ENCODE peak calls at places on chromosomes 6 and 20, in four cellular contexts. W, A, D and I are unnamed samples.

GRCh38 chr6:30480536-30481156 is 8.7 kb upstream of the HLA-E start:
- DNase-seq in W (no peak), A (no peak), D (peak; percentile 45), I (no peak)

GRCh38 chr6:158086706-158087518 is 81.2 kb downstream of the SERAC1 start:
- DNase-seq in W (no peak), A (peak; percentile 63), D (no peak), I (no peak)

GRCh38 chr6:118869894-118870665 is 23.9 kb upstream of the ASF1A start:
- DNase-seq in W (no peak), A (no peak), D (no peak), I (no peak)

GRCh38 chr6:82057846-82058554 is 189.5 kb downstream of the IBTK start:
- DNase-seq in W (no peak), A (no peak), D (no peak), I (no peak)

GRCh38 chr6:30885999-30886896 is 1.9 kb downstream of the DDR1 start:
- DNase-seq in W (peak; percentile 27), A (peak; percentile 52), D (peak; percentile 87), I (no peak)

GRCh38 chr20:55052464-55052863 is 577.1 kb downstream of the DOK5 start:
- DNase-seq in W (no peak), A (no peak), D (no peak), I (no peak)

GRCh38 chr20:48131581-48131980 is 346.3 kb upstream of the SULF2 start:
- DNase-seq in W (no peak), A (no peak), D (no peak), I (no peak)

GRCh38 chr6:3371222-3371949 is 85.5 kb downstream of the SLC22A23 start:
- DNase-seq in W (no peak), A (no peak), D (no peak), I (no peak)

GRCh38 chr6:11772109-11772830 is 6.3 kb downstream of the ADTRP start:
- DNase-seq in W (no peak), A (no peak), D (peak; percentile 29), I (no peak)

GRCh38 chr6:37804676-37805075 is 14.9 kb upstream of the ZFAND3 start:
- DNase-seq in W (no peak), A (no peak), D (no peak), I (no peak)

GRCh38 chr20:63979221-63979548 is 257 bp downstream of the SAMD10 start:
- DNase-seq in W (peak; percentile 52), A (no peak), D (no peak), I (no peak)

GRCh38 chr6:115899883-115900282 is 160.8 kb downstream of the FRK start:
- DNase-seq in W (no peak), A (no peak), D (no peak), I (no peak)

GRCh38 chr6:78700997-78701396 is 166.4 kb upstream of the IRAK1BP1 start:
- DNase-seq in W (no peak), A (no peak), D (no peak), I (no peak)

GRCh38 chr20:8854566-8854965 is 214.3 kb upstream of the PLCB4 start:
- DNase-seq in W (no peak), A (no peak), D (no peak), I (no peak)

GRCh38 chr6:2196079-2196679 is 49.2 kb downstream of the GMDS start:
- DNase-seq in W (peak; percentile 40), A (no peak), D (peak; percentile 30), I (no peak)

GRCh38 chr6:106510090-106510970 is 119.0 kb downstream of the RTN4IP1 start:
- DNase-seq in W (peak; percentile 75), A (peak; percentile 77), D (peak; percentile 72), I (no peak)

GRCh38 chr20:23272176-23273029 is 78.2 kb upstream of the NXT1 start:
- DNase-seq in W (no peak), A (no peak), D (no peak), I (no peak)

GRCh38 chr6:158131926-158132325 is 36.1 kb downstream of the SERAC1 start:
- DNase-seq in W (peak; percentile 38), A (no peak), D (peak; percentile 7), I (no peak)

GRCh38 chr20:31605902-31606677 is 1.0 kb downstream of the ID1 start:
- DNase-seq in W (peak; percentile 49), A (peak; percentile 64), D (peak; percentile 38), I (no peak)

GRCh38 chr6:137116807-137117206 is 56.6 kb downstream of the IL22RA2 start:
- DNase-seq in W (no peak), A (no peak), D (no peak), I (no peak)

GRCh38 chr6:17096076-17096475 is 5.8 kb upstream of the STMND1 start:
- DNase-seq in W (no peak), A (no peak), D (no peak), I (no peak)

GRCh38 chr6:13615802-13616140 is 636 bp downstream of the NOL7 start:
- DNase-seq in W (no peak), A (peak; percentile 68), D (peak; percentile 41), I (no peak)

GRCh38 chr6:166955865-166956443 is 396 bp downstream of the RNASET2 start:
- DNase-seq in W (no peak), A (no peak), D (no peak), I (no peak)

DNA sequence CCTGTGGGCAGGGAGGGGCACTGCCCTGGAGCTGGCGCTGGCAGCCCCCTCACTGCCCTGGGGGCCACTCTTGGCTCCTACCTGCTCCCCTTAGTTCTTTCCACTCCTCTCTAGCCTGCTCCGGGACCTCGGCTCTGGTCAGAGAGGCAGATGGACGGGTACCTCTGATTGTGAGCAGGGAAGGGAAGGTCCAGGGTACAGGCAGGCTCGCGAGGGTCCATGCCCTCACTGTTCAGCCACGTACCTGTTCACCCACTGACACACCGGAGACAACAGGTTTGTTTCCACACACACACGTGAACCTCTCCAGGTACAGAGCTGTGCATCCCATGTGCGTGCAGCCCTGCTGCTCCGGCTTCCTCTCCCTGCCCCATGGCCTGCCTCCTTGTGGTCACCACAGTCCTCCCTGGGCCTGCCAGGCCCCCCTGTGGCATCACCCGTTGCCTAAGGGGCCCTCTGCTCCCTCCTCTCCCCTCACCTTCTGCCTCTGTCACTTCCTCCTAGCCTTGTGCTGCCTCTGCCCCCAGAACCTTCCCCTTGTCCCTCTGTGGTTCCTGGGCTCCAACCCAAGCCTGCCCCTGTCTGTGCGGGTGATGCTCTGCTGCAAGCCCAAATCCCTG is 2.3 kb downstream of the EMILIN3 start:
- DNase-seq in W (no peak), A (no peak), D (no peak), I (no peak)
- TF ChIP-seq CTCF in W (no peak), A (no peak), D (no peak), I (peak; percentile 11)

DNA sequence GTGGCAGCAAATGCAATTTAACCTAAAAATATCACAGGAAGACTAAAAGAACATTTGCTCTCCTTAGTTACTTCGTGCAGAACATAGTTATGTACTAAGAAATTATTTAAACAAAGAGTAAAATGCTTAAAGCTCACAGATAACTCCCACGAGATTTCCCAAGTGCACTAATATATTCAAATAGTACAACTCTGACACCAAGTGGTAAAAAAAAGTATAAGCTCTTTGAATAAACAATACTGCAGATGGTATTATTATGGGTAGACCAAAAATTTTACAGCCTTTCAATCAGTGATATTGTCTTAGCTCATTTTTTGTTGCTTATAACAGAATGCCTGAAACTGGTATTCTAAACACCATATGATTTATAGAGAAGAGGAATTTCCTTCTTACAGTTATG is 52.8 kb upstream of the FILIP1 start:
- DNase-seq in W (no peak), A (no peak), D (no peak), I (no peak)
- TF ChIP-seq CTCF in W (no peak), A (peak; percentile 15), D (no peak), I (peak; percentile 79)

GRCh38 chr6:132816665-132817064 is 2.3 kb downstream of the RPS12 start:
- DNase-seq in W (no peak), A (no peak), D (no peak), I (no peak)
- TF ChIP-seq CTCF in W (peak; percentile 9), A (no peak), D (no peak), I (peak; percentile 28)

GRCh38 chr6:120826253-120826652 is 508.0 kb downstream of the TBC1D32 start:
- DNase-seq in W (no peak), A (no peak), D (peak; percentile 73), I (no peak)
- TF ChIP-seq CTCF in W (peak; percentile 42), A (peak; percentile 53), D (peak; percentile 59), I (peak; percentile 71)

GRCh38 chr6:25013249-25013648 is 77.5 kb upstream of the RIPOR2 start:
- DNase-seq in W (no peak), A (no peak), D (peak; percentile 33), I (no peak)
- TF ChIP-seq CTCF in W (peak; percentile 44), A (no peak), D (peak; percentile 54), I (peak; percentile 60)